ENCODE peak calls at places on chromosomes 11 and 22, in four cellular contexts. E is lower lobe of right lung; I is neural crest cell; X is activated CD4-positive, alpha-beta T cell treated with anti-CD3 and anti-CD28 coated beads, Interleukin-2, amount 50 U/mL, for 1 hour. M is an unnamed sample.

GRCh38 chr11:113677648-113678047 is 28.5 kb downstream of the TMPRSS5 start:
- DNase-seq in E (no peak), I (no peak), X (no peak), M (no peak)

GRCh38 chr22:34808618-34809017 is 257.3 kb upstream of the ISX start:
- DNase-seq in I (no peak), X (no peak), E (no peak), M (no peak)

GRCh38 chr11:83818349-83818748 is 532.2 kb upstream of the CCDC90B start:
- DNase-seq in I (no peak), X (no peak), E (no peak), M (no peak)

GRCh38 chr11:71321433-71322191 is 69.2 kb upstream of the SHANK2 start:
- DNase-seq in E (no peak), X (no peak), I (no peak), M (no peak)

GRCh38 chr11:86245369-86246292 is 1.1 kb downstream of the EED start:
- DNase-seq in I (peak), E (no peak), X (peak), M (no peak)

GRCh38 chr11:72589802-72590761 is 84.1 kb downstream of the PDE2A start:
- DNase-seq in I (peak), E (no peak), X (peak), M (no peak)

GRCh38 chr11:58577441-58578135 is 1.3 kb upstream of the ZFP91 start:
- DNase-seq in E (peak), X (peak), I (no peak), M (peak)

GRCh38 chr11:584287-584686 is 8.0 kb downstream of the PHRF1 start:
- DNase-seq in I (no peak), E (no peak), X (no peak), M (no peak)

GRCh38 chr11:697811-698311 is 2.2 kb downstream of the TMEM80 start:
- DNase-seq in I (no peak), E (no peak), X (no peak), M (no peak)

GRCh38 chr22:19115628-19116027 is 6.6 kb downstream of the DGCR2 start:
- DNase-seq in E (no peak), X (no peak), I (no peak), M (no peak)

M was measured in NCI-H2227 treated with DMSO at 0.1 percent for 48 hours.